ENCODE peak calls at places on chromosomes 3 and 15, in six cellular contexts. I, V, T, Z, D and K are unnamed samples.

GRCh38 chr3:114627760-114628159 is 333.9 kb downstream of the TIGIT start:
- DNase-seq in Z (no peak), D (no peak), T (no peak), I (no peak), V (no peak), K (no peak)

GRCh38 chr3:5057857-5058324 is 64.2 kb upstream of the ARL8B start:
- DNase-seq in Z (peak; percentile 25), V (peak; percentile 79), T (peak; percentile 57), I (peak; percentile 29), D (peak; percentile 61), K (peak; percentile 33)

GRCh38 chr3:169945313-169945712 is 21.3 kb upstream of the SEC62 start:
- DNase-seq in D (no peak), T (no peak), V (peak; percentile 59), I (no peak), Z (no peak), K (no peak)

GRCh38 chr3:133931084-133931483 is 35.4 kb upstream of the RAB6B start:
- DNase-seq in T (no peak), V (no peak), D (no peak), I (no peak), Z (no peak), K (no peak)

GRCh38 chr3:179455954-179456353 is 4.7 kb upstream of the GNB4 start:
- DNase-seq in D (no peak), I (no peak), V (no peak), Z (no peak), T (no peak), K (no peak)

GRCh38 chr3:188567478-188568195 is 413.7 kb downstream of the LPP start:
- DNase-seq in T (no peak), V (no peak), Z (no peak), D (no peak), I (no peak), K (no peak)

GRCh38 chr3:81581966-81582599 is 179.4 kb downstream of the GBE1 start:
- DNase-seq in V (peak; percentile 30), I (no peak), D (no peak), Z (no peak), T (no peak), K (no peak)

GRCh38 chr15:30903497-30904187 is at the start of gene FAN1:
- DNase-seq in Z (peak; percentile 41), D (peak; percentile 80), T (peak; percentile 53), I (peak; percentile 29), V (peak; percentile 88), K (peak; percentile 76)

GRCh38 chr15:73005032-73005431 is 47.2 kb upstream of the NEO1 start:
- DNase-seq in V (no peak), I (no peak), T (no peak), Z (no peak), D (no peak), K (no peak)

GRCh38 chr3:38588276-38588971 is 61.1 kb downstream of the SCN5A start:
- DNase-seq in V (no peak), I (no peak), D (no peak), T (no peak), Z (no peak), K (no peak)

GRCh38 chr3:56879453-56880224 is 77.9 kb upstream of the ARHGEF3 start:
- DNase-seq in T (no peak), Z (no peak), D (no peak), V (no peak), I (no peak), K (no peak)

GRCh38 chr15:38768970-38769369 is 204.4 kb upstream of the RASGRP1 start:
- DNase-seq in D (peak; percentile 11), T (no peak), V (no peak), I (no peak), Z (no peak), K (peak; percentile 5)

GRCh38 chr15:28944696-28945300 is 59.0 kb downstream of the APBA2 start:
- DNase-seq in T (no peak), I (no peak), Z (no peak), V (no peak), D (no peak), K (no peak)

GRCh38 chr3:17841190-17841828 is 98.9 kb upstream of the TBC1D5 start:
- DNase-seq in T (no peak), Z (peak; percentile 58), D (peak; percentile 88), V (peak; percentile 84), I (peak; percentile 25), K (peak; percentile 79)